ENCODE peak calls at places on chromosomes 2 and 18, in five cellular contexts. One of them, this sample, is unnamed.

GRCh38 chr2:172736419-172737174 is 952 bp downstream of the RAPGEF4 start:
- DNase-seq in ovary: no peak
- DNase-seq in SJSA1: no peak
- DNase-seq in mammary epithelial cell: no peak
- DNase-seq in spleen: no peak
- DNase-seq in this sample: no peak

GRCh38 chr2:174063492-174064092 is 98.4 kb upstream of the SP3 start:
- DNase-seq in ovary: no peak
- DNase-seq in SJSA1: no peak
- DNase-seq in mammary epithelial cell: peak
- DNase-seq in spleen: no peak
- DNase-seq in this sample: no peak

GRCh38 chr2:144645055-144645778 is 125.3 kb upstream of the ZEB2 start:
- DNase-seq in ovary: no peak
- DNase-seq in SJSA1: no peak
- DNase-seq in mammary epithelial cell: peak
- DNase-seq in spleen: no peak
- DNase-seq in this sample: no peak

GRCh38 chr2:134739879-134740301 is 21.1 kb upstream of the TMEM163 start:
- DNase-seq in ovary: no peak
- DNase-seq in SJSA1: no peak
- DNase-seq in mammary epithelial cell: peak
- DNase-seq in spleen: peak
- DNase-seq in this sample: no peak

GRCh38 chr18:39840406-39840805 is 2114.6 kb upstream of the PIK3C3 start:
- DNase-seq in ovary: no peak
- DNase-seq in SJSA1: no peak
- DNase-seq in mammary epithelial cell: peak
- DNase-seq in spleen: no peak
- DNase-seq in this sample: no peak

GRCh38 chr2:223969856-223970255 is 12.6 kb downstream of the MRPL44 start:
- DNase-seq in ovary: no peak
- DNase-seq in SJSA1: no peak
- DNase-seq in mammary epithelial cell: peak
- DNase-seq in spleen: no peak
- DNase-seq in this sample: no peak

GRCh38 chr2:240225116-240225515 is 84.7 kb upstream of the OTOS start:
- DNase-seq in ovary: no peak
- DNase-seq in SJSA1: peak
- DNase-seq in mammary epithelial cell: no peak
- DNase-seq in spleen: peak
- DNase-seq in this sample: no peak

GRCh38 chr2:160794926-160795325 is 301.3 kb upstream of the RBMS1 start:
- DNase-seq in ovary: no peak
- DNase-seq in SJSA1: no peak
- DNase-seq in mammary epithelial cell: no peak
- DNase-seq in spleen: no peak
- DNase-seq in this sample: no peak

GRCh38 chr2:158745067-158745865 is 49.9 kb upstream of the DAPL1 start:
- DNase-seq in ovary: peak
- DNase-seq in SJSA1: no peak
- DNase-seq in mammary epithelial cell: peak
- DNase-seq in spleen: no peak
- DNase-seq in this sample: peak

GRCh38 chr2:40654346-40654745 is 202.5 kb upstream of the SLC8A1 start:
- DNase-seq in ovary: no peak
- DNase-seq in SJSA1: no peak
- DNase-seq in mammary epithelial cell: no peak
- DNase-seq in spleen: no peak
- DNase-seq in this sample: no peak

GRCh38 chr2:129793326-129793955 is 186.0 kb upstream of the RAB6C start:
- DNase-seq in ovary: no peak
- DNase-seq in SJSA1: no peak
- DNase-seq in mammary epithelial cell: no peak
- DNase-seq in spleen: no peak
- DNase-seq in this sample: no peak

GRCh38 chr18:2908166-2908945 is 61.5 kb downstream of the EMILIN2 start:
- DNase-seq in ovary: no peak
- DNase-seq in SJSA1: no peak
- DNase-seq in mammary epithelial cell: no peak
- DNase-seq in spleen: no peak
- DNase-seq in this sample: no peak

GRCh38 chr2:15049096-15049993 is 416.8 kb downstream of the LRATD1 start:
- DNase-seq in ovary: no peak
- DNase-seq in SJSA1: no peak
- DNase-seq in mammary epithelial cell: no peak
- DNase-seq in spleen: no peak
- DNase-seq in this sample: no peak

GRCh38 chr2:23900133-23900926 is 26.6 kb downstream of the ATAD2B start:
- DNase-seq in ovary: no peak
- DNase-seq in SJSA1: no peak
- DNase-seq in mammary epithelial cell: peak
- DNase-seq in spleen: no peak
- DNase-seq in this sample: peak

GRCh38 chr18:59546164-59546563 is 151.1 kb downstream of the CCBE1 start:
- DNase-seq in ovary: no peak
- DNase-seq in SJSA1: no peak
- DNase-seq in mammary epithelial cell: peak
- DNase-seq in spleen: no peak
- DNase-seq in this sample: no peak

GRCh38 chr2:167310442-167310841 is 422.2 kb downstream of the XIRP2 start:
- DNase-seq in ovary: no peak
- DNase-seq in SJSA1: no peak
- DNase-seq in mammary epithelial cell: no peak
- DNase-seq in spleen: no peak
- DNase-seq in this sample: no peak

GRCh38 chr2:45318675-45319074 is 292.4 kb downstream of the SRBD1 start:
- DNase-seq in ovary: no peak
- DNase-seq in SJSA1: no peak
- DNase-seq in mammary epithelial cell: no peak
- DNase-seq in spleen: no peak
- DNase-seq in this sample: no peak

GRCh38 chr2:213119061-213119809 is 32.2 kb downstream of the IKZF2 start:
- DNase-seq in ovary: no peak
- DNase-seq in SJSA1: no peak
- DNase-seq in mammary epithelial cell: peak
- DNase-seq in spleen: no peak
- DNase-seq in this sample: no peak

GRCh38 chr18:24937624-24938285 is 414.2 kb downstream of the ZNF521 start:
- DNase-seq in ovary: no peak
- DNase-seq in SJSA1: no peak
- DNase-seq in mammary epithelial cell: no peak
- DNase-seq in spleen: no peak
- DNase-seq in this sample: no peak

GRCh38 chr18:52861558-52861957 is 521.6 kb downstream of the DCC start:
- DNase-seq in ovary: no peak
- DNase-seq in SJSA1: no peak
- DNase-seq in mammary epithelial cell: no peak
- DNase-seq in spleen: no peak
- DNase-seq in this sample: no peak

GRCh38 chr2:171237754-171238505 is 77.2 kb upstream of the TLK1 start:
- DNase-seq in ovary: no peak
- DNase-seq in SJSA1: no peak
- DNase-seq in mammary epithelial cell: no peak
- DNase-seq in spleen: no peak
- DNase-seq in this sample: no peak

GRCh38 chr18:36672437-36673344 is 156.1 kb downstream of the TPGS2 start:
- DNase-seq in ovary: no peak
- DNase-seq in SJSA1: no peak
- DNase-seq in mammary epithelial cell: peak
- DNase-seq in spleen: no peak
- DNase-seq in this sample: peak

GRCh38 chr2:8922431-8922830 is 81.1 kb downstream of the MBOAT2 start:
- DNase-seq in ovary: no peak
- DNase-seq in SJSA1: no peak
- DNase-seq in mammary epithelial cell: no peak
- DNase-seq in spleen: no peak
- DNase-seq in this sample: no peak

GRCh38 chr18:44885507-44885906 is 204.8 kb downstream of the SETBP1 start:
- DNase-seq in ovary: no peak
- DNase-seq in SJSA1: no peak
- DNase-seq in mammary epithelial cell: no peak
- DNase-seq in spleen: no peak
- DNase-seq in this sample: no peak

GRCh38 chr2:26241928-26242436 is 2.5 kb downstream of the HADHA start:
- DNase-seq in ovary: no peak
- DNase-seq in SJSA1: no peak
- DNase-seq in mammary epithelial cell: no peak
- DNase-seq in spleen: no peak
- DNase-seq in this sample: no peak

GRCh38 chr2:147623328-147623727 is 221.5 kb upstream of the ACVR2A start:
- DNase-seq in ovary: no peak
- DNase-seq in SJSA1: no peak
- DNase-seq in mammary epithelial cell: peak
- DNase-seq in spleen: no peak
- DNase-seq in this sample: no peak

GRCh38 chr18:51666717-51667320 is 469.3 kb upstream of the MEX3C start:
- DNase-seq in ovary: no peak
- DNase-seq in SJSA1: no peak
- DNase-seq in mammary epithelial cell: no peak
- DNase-seq in spleen: no peak
- DNase-seq in this sample: no peak

GRCh38 chr2:185567196-185567595 is 171.4 kb upstream of the FSIP2 start:
- DNase-seq in ovary: no peak
- DNase-seq in SJSA1: no peak
- DNase-seq in mammary epithelial cell: peak
- DNase-seq in spleen: no peak
- DNase-seq in this sample: no peak

DNA sequence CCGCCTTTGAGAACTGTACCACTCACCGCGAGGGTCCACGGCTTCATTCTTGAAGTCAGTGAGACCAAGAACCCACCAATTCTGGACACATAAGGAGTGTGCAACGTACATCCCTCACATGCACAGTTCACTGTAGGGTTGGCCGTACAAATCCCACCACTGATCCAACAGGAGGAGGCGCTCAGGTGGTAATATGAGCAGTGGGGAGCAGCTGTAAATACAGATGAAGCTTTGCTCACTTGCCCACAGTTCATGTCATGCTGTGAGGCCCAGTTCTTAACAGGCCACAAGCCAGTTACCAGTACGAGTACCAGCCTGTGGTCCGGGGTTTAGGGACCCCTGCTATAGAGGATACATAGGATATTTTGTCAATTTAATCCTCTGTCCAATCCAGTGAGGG is 54.4 kb downstream of the CYP1B1 start:
- DNase-seq in ovary: no peak
- DNase-seq in SJSA1: no peak
- DNase-seq in mammary epithelial cell: no peak
- DNase-seq in spleen: no peak
- DNase-seq in this sample: no peak
- H3K27ac ChIP-seq in ovary: no peak
- H3K27ac ChIP-seq in SJSA1: no peak
- H3K27ac ChIP-seq in mammary epithelial cell: no peak
- H3K27ac ChIP-seq in spleen: no peak
- H3K27ac ChIP-seq in this sample: no peak

GRCh38 chr2:96873651-96874096 is 3.8 kb upstream of the SEMA4C start:
- DNase-seq in ovary: no peak
- DNase-seq in SJSA1: no peak
- DNase-seq in mammary epithelial cell: no peak
- DNase-seq in spleen: peak
- DNase-seq in this sample: no peak
- H3K27ac ChIP-seq in ovary: no peak
- H3K27ac ChIP-seq in SJSA1: no peak
- H3K27ac ChIP-seq in mammary epithelial cell: no peak
- H3K27ac ChIP-seq in spleen: peak
- H3K27ac ChIP-seq in this sample: no peak

GRCh38 chr2:226782092-226782713 is 17.4 kb downstream of the IRS1 start:
- DNase-seq in ovary: no peak
- DNase-seq in SJSA1: peak
- DNase-seq in mammary epithelial cell: no peak
- DNase-seq in spleen: no peak
- DNase-seq in this sample: no peak
- H3K27ac ChIP-seq in ovary: no peak
- H3K27ac ChIP-seq in SJSA1: peak
- H3K27ac ChIP-seq in mammary epithelial cell: no peak
- H3K27ac ChIP-seq in spleen: no peak
- H3K27ac ChIP-seq in this sample: no peak

GRCh38 chr2:43945439-43945838 is 50.4 kb downstream of the LRPPRC start:
- DNase-seq in ovary: no peak
- DNase-seq in SJSA1: no peak
- DNase-seq in mammary epithelial cell: no peak
- DNase-seq in spleen: no peak
- DNase-seq in this sample: no peak
- H3K27ac ChIP-seq in ovary: no peak
- H3K27ac ChIP-seq in SJSA1: no peak
- H3K27ac ChIP-seq in mammary epithelial cell: no peak
- H3K27ac ChIP-seq in spleen: no peak
- H3K27ac ChIP-seq in this sample: no peak

GRCh38 chr2:207226671-207227061 is 60.9 kb upstream of the KLF7 start:
- DNase-seq in ovary: no peak
- DNase-seq in SJSA1: no peak
- DNase-seq in mammary epithelial cell: no peak
- DNase-seq in spleen: no peak
- DNase-seq in this sample: no peak
- H3K27ac ChIP-seq in ovary: no peak
- H3K27ac ChIP-seq in SJSA1: peak
- H3K27ac ChIP-seq in mammary epithelial cell: no peak
- H3K27ac ChIP-seq in spleen: no peak
- H3K27ac ChIP-seq in this sample: no peak

This sample was measured in colonic mucosa.